ENCODE peak calls at places on chromosome 2, in eight cellular contexts. Y is GM12865; O is stimulated activated CD4-positive, alpha-beta T cell treated with anti-CD3 and anti-CD28 coated beads, Interleukin-2, amount 100 ng/mL, for 48 hours; K is adrenal gland; U is HEK293T; F is effector memory CD8-positive, alpha-beta T cell; D is GM23338; S is M059J. C is an unnamed sample.

GRCh38 chr2:43088148-43089073 is 138.0 kb downstream of the ZFP36L2 start:
- DNase-seq in Y (no peak), O (no peak), K (no peak), U (no peak), F (no peak), D (no peak), S (peak; percentile 52), C (no peak)

GRCh38 chr2:85216051-85216431 is 82.8 kb downstream of the TCF7L1 start:
- DNase-seq in Y (no peak), O (no peak), K (no peak), U (no peak), F (no peak), D (peak; percentile 49), S (no peak), C (no peak)

GRCh38 chr2:105747997-105748396 is 3.3 kb downstream of the NCK2 start:
- DNase-seq in Y (no peak), O (no peak), K (peak; percentile 58), U (no peak), F (no peak), D (no peak), S (no peak), C (no peak)

GRCh38 chr2:43513216-43513615 is 82.6 kb downstream of the THADA start:
- DNase-seq in Y (peak; percentile 38), O (no peak), K (peak; percentile 14), U (no peak), F (no peak), D (no peak), S (no peak), C (peak; percentile 45)

GRCh38 chr2:151730242-151730975 is 3.9 kb downstream of the NEB start:
- DNase-seq in Y (peak; percentile 28), O (no peak), K (no peak), U (no peak), F (no peak), D (peak; percentile 63), S (no peak), C (no peak)

GRCh38 chr2:71687412-71687811 is 234.1 kb downstream of the DYSF start:
- DNase-seq in Y (no peak), O (no peak), K (no peak), U (no peak), F (no peak), D (no peak), S (no peak), C (no peak)

GRCh38 chr2:121977326-121977725 is 221.9 kb downstream of the TSN start:
- DNase-seq in Y (no peak), O (no peak), K (no peak), U (no peak), F (no peak), D (no peak), S (no peak), C (no peak)

GRCh38 chr2:121211689-121212151 is 73.3 kb downstream of the TFCP2L1 start:
- DNase-seq in Y (no peak), O (no peak), K (no peak), U (no peak), F (no peak), D (no peak), S (no peak), C (no peak)

GRCh38 chr2:199228887-199229819 is 228.6 kb downstream of the SATB2 start:
- DNase-seq in Y (peak; percentile 88), O (peak; percentile 8), K (no peak), U (no peak), F (no peak), D (no peak), S (peak; percentile 98), C (no peak)

GRCh38 chr2:125581561-125581960 is 1074.4 kb upstream of the GYPC start:
- DNase-seq in Y (no peak), O (no peak), K (no peak), U (no peak), F (no peak), D (no peak), S (no peak), C (no peak)

C was measured in Karpas-422.